ENCODE peak calls at places on chromosomes 2 and 18, in seven cellular contexts. V, S, C, P, F, K and Z are unnamed samples.

GRCh38 chr2:148965596-148966431 is 72.7 kb upstream of the LYPD6B start:
- DNase-seq in V (no peak), S (no peak), C (no peak), P (no peak), F (no peak), K (peak), Z (no peak)

GRCh38 chr18:55781481-55781957 is 193.5 kb upstream of the TCF4 start:
- DNase-seq in V (peak), S (no peak), C (no peak), P (no peak), F (peak), K (no peak), Z (peak)

GRCh38 chr18:76452357-76452756 is 42.7 kb downstream of the ZNF516 start:
- DNase-seq in V (no peak), S (no peak), C (no peak), P (no peak), F (no peak), K (no peak), Z (no peak)

GRCh38 chr2:25381502-25381901 is 39.8 kb upstream of the DNMT3A start:
- DNase-seq in V (no peak), S (no peak), C (no peak), P (no peak), F (no peak), K (no peak), Z (no peak)

GRCh38 chr2:138676654-138677053 is 103.5 kb downstream of the NXPH2 start:
- DNase-seq in V (no peak), S (no peak), C (no peak), P (no peak), F (no peak), K (no peak), Z (no peak)

GRCh38 chr2:227774011-227774624 is 28.4 kb downstream of the SCYGR8 start:
- DNase-seq in V (peak), S (peak), C (peak), P (no peak), F (peak), K (no peak), Z (no peak)

GRCh38 chr2:101500860-101501259 is 25.9 kb upstream of the RFX8 start:
- DNase-seq in V (no peak), S (no peak), C (no peak), P (no peak), F (no peak), K (no peak), Z (no peak)

GRCh38 chr2:47039913-47040562 is 115.1 kb downstream of the STPG4 start:
- DNase-seq in V (no peak), S (no peak), C (no peak), P (no peak), F (no peak), K (no peak), Z (no peak)

GRCh38 chr2:128422571-128422970 is 103.9 kb upstream of the HS6ST1 start:
- DNase-seq in V (no peak), S (no peak), C (no peak), P (no peak), F (no peak), K (no peak), Z (no peak)

GRCh38 chr2:173555833-173556232 is 201.2 kb downstream of the CDCA7 start:
- DNase-seq in V (no peak), S (no peak), C (no peak), P (no peak), F (no peak), K (no peak), Z (no peak)

GRCh38 chr18:48713302-48713701 is 174.5 kb downstream of the CTIF start:
- DNase-seq in V (no peak), S (no peak), C (no peak), P (no peak), F (no peak), K (no peak), Z (no peak)

GRCh38 chr2:104856086-104856972 is 2.4 kb downstream of the POU3F3 start:
- DNase-seq in V (peak), S (no peak), C (no peak), P (no peak), F (no peak), K (no peak), Z (no peak)

GRCh38 chr2:33890686-33891085 is 291.6 kb upstream of the FAM98A start:
- DNase-seq in V (no peak), S (no peak), C (no peak), P (no peak), F (no peak), K (no peak), Z (no peak)

GRCh38 chr2:237422309-237422708 is 8.3 kb upstream of the COL6A3 start:
- DNase-seq in V (no peak), S (no peak), C (no peak), P (no peak), F (no peak), K (no peak), Z (no peak)

GRCh38 chr2:237423891-237424290 is 9.9 kb upstream of the COL6A3 start:
- DNase-seq in V (no peak), S (no peak), C (no peak), P (no peak), F (no peak), K (no peak), Z (no peak)

GRCh38 chr2:237418300-237418699 is 4.3 kb upstream of the COL6A3 start:
- DNase-seq in V (no peak), S (no peak), C (no peak), P (no peak), F (no peak), K (no peak), Z (no peak)

GRCh38 chr2:237424544-237424943 is 10.6 kb upstream of the COL6A3 start:
- DNase-seq in V (no peak), S (no peak), C (no peak), P (no peak), F (no peak), K (no peak), Z (no peak)

DNA sequence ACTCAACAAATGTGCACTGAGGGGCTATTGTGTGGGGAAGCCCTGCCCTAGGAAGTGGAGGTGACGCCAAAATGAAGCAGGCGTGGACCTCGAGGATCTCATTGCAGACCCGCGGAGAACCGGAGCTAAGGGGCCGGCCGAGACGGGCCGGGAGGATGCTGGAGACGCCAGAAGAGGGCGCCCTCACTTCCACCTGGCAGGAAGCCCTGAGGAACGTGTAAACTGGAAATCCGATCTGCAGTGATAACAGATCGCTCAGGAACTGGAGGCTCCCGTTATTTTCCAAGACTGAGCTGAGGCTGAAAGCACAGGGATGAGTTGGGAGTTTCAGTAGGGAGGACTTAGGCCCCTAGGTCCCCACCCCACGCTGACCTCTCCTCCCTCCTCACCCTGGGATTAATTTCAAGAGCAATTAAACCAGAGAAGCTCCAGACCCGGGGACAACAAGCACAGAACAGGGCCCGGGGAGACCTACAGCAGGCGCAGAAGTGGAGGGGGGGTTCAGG is 7.6 kb upstream of the COL6A3 start:
- DNase-seq in V (peak), S (peak), C (peak), P (peak), F (peak), K (no peak), Z (peak)
- H3K9ac ChIP-seq in V (peak), S (no peak), C (no peak), P (no peak), F (no peak), K (no peak), Z (peak)

DNA sequence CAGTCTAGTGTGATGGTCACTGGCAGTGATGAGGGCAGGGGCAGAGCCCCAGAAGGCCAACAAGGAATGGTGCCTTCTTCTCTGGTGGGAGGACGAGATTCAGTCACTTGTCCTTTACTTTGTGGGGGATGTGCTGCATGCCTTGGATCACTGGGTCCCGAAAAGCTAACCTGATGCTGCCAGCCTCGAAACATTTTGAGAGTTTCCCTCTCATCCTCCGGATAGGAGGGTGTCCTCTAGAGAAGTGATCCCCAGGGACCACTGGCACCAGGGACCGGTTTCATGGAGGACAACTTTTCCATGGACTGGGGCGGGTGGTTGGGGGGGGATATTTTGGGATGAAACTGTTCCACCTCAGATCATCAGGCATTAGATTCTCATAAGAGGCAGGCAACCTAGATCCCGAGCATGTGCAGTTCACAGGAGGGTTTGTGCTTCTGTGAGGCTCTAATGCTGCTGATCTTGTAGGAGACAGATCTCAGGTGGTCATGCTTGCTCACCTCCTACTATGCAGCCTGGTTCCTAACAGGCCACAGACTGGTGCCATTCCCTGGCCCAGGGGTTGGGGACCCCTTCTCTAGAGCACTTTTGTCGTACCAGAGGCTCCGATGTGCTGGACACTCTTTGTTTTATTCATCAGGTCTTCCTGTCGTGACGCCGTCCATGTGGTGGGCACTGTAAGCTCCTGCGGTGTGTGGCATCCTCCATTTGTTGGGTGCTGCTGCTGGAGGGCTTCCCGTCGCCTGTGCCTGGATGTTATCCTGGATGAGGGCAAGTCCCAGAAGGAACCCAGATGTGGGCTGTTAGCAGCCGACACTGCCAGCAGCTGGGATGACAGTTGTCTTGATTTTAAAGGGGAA is 68.5 kb upstream of the HDAC4 start:
- DNase-seq in V (no peak), S (no peak), C (no peak), P (no peak), F (no peak), K (no peak), Z (no peak)
- TF ChIP-seq YY1 in V (no peak), S (no peak), C (no peak), P (no peak), F (no peak), K (no peak), Z (no peak)

GRCh38 chr2:88658890-88659881 is 31.9 kb upstream of the EIF2AK3 start:
- DNase-seq in V (no peak), S (no peak), C (peak), P (no peak), F (peak), K (no peak), Z (no peak)
- H3K9ac ChIP-seq in V (peak), S (no peak), C (peak), P (no peak), F (peak), K (no peak), Z (no peak)

GRCh38 chr2:236706288-236706687 is 136.7 kb downstream of the ACKR3 start:
- DNase-seq in V (no peak), S (no peak), C (no peak), P (no peak), F (no peak), K (no peak), Z (no peak)
- TF ChIP-seq YY1 in V (no peak), S (no peak), C (no peak), P (no peak), F (no peak), K (no peak), Z (no peak)

DNA sequence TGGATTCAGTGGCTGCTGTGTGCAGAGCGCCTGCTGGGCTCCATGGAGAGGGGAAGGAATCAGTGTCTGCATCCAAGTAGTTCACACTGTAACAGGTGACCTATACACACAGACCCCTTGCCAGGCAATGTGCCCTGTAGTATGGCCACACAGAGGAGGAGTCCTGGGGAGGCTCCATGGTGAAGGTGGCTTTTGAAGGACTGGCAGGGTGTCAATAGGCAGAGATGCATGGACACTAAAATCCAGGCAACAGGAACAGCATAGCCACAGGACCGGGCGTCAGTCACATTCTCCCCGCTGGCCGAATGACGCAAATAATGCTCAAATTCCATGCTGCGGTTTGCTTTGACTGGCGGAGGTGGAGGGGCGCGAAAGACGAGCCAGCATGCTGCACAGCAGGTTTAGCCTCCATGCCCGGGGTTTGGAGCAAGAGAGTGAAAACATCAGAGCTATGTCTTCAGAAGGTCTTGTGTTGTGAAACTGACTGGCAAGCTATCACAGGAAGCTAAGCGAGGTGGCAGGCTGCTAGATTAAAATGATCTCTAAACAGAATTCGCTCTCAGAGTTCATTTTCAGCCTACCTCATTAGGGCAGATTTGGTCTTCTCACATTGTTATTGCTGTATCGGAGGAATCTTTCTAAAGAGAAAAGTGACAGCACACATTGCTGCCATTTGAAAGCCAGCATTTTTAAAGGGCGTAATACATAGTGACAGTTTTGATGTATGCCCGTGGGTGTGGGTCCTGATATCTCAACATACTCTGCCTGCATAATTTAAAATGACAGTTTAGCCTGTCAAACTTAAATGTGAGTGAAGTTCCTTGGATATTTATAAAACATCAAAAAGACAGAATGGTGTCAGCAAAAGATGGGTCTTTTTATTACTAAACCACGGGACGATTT is 1.1 kb upstream of the CHMP1B start:
- DNase-seq in V (peak), S (peak), C (peak), P (no peak), F (peak), K (no peak), Z (no peak)
- H3K9ac ChIP-seq in V (peak), S (peak), C (peak), P (no peak), F (peak), K (peak), Z (no peak)

DNA sequence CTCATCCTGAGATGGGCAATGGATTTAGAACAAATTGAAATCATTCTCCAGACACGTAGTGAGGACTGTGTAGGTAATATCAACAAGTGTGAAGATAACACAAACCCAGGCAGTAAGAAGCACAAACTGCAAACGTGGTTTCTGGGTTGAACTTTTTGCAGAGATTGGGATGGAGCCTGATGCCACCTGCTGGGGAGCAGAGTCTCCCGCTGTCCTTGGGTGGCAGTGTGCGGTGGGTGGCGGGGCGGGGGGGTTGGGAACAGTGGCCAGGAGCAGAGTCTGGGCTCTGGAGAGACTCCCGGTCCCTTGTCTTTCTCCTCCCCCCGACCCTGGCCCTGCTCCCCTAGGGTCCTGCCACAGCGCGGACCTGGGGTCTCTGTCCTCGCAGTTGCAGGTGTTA is 19.5 kb downstream of the TRAF3IP1 start:
- DNase-seq in V (peak), S (no peak), C (peak), P (no peak), F (no peak), K (no peak), Z (no peak)
- TF ChIP-seq YY1 in V (no peak), S (no peak), C (no peak), P (no peak), F (no peak), K (no peak), Z (no peak)

GRCh38 chr2:52340185-52340584 is 1308.3 kb upstream of the NRXN1 start:
- DNase-seq in V (no peak), S (no peak), C (no peak), P (no peak), F (no peak), K (no peak), Z (no peak)

GRCh38 chr2:52341732-52342131 is 1309.8 kb upstream of the NRXN1 start:
- DNase-seq in V (no peak), S (no peak), C (peak), P (no peak), F (no peak), K (no peak), Z (no peak)

GRCh38 chr2:52342458-52342857 is 1310.5 kb upstream of the NRXN1 start:
- DNase-seq in V (no peak), S (no peak), C (no peak), P (no peak), F (no peak), K (no peak), Z (no peak)

GRCh38 chr2:52343867-52344266 is 1311.9 kb upstream of the NRXN1 start:
- DNase-seq in V (no peak), S (no peak), C (no peak), P (no peak), F (no peak), K (no peak), Z (no peak)

GRCh38 chr2:52343010-52343409 is 1311.1 kb upstream of the NRXN1 start:
- DNase-seq in V (no peak), S (no peak), C (no peak), P (no peak), F (no peak), K (no peak), Z (no peak)
- H3K9ac ChIP-seq in V (no peak), S (no peak), C (no peak), P (no peak), F (no peak), K (no peak), Z (no peak)

GRCh38 chr2:96683307-96683706 is 40.7 kb downstream of the FER1L5 start:
- DNase-seq in V (no peak), S (no peak), C (no peak), P (no peak), F (no peak), K (no peak), Z (no peak)

GRCh38 chr2:96681540-96681939 is 39.0 kb downstream of the FER1L5 start:
- DNase-seq in V (no peak), S (no peak), C (no peak), P (no peak), F (no peak), K (no peak), Z (no peak)

GRCh38 chr2:96680561-96681141 is 38.1 kb downstream of the FER1L5 start:
- DNase-seq in V (no peak), S (no peak), C (peak), P (no peak), F (no peak), K (no peak), Z (no peak)

GRCh38 chr2:96683972-96684820 is 41.6 kb downstream of the FER1L5 start:
- DNase-seq in V (no peak), S (no peak), C (peak), P (no peak), F (no peak), K (no peak), Z (no peak)

DNA sequence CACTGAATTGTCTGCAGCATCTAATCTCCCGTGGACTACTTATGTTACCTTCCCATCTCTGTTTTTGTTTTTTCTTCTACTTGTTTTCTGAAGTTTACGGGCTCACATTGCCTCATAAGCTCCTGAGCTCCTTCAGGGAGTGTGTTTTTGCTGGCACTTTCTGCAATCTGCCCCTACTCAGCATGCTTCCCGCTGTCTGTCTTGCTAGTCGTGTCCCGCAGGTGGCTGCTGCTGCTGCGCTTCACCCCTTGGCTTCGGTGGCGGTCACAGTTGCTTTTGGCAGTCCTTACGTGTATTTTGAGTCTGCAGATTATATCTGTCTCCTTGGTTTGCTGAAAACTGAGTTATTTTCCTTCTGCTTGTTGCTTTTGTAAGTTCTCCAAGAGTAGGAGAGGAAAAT is 37.3 kb downstream of the FER1L5 start:
- DNase-seq in V (no peak), S (no peak), C (no peak), P (no peak), F (peak), K (no peak), Z (no peak)
- TF ChIP-seq YY1 in V (no peak), S (no peak), C (no peak), P (no peak), F (no peak), K (no peak), Z (no peak)

DNA sequence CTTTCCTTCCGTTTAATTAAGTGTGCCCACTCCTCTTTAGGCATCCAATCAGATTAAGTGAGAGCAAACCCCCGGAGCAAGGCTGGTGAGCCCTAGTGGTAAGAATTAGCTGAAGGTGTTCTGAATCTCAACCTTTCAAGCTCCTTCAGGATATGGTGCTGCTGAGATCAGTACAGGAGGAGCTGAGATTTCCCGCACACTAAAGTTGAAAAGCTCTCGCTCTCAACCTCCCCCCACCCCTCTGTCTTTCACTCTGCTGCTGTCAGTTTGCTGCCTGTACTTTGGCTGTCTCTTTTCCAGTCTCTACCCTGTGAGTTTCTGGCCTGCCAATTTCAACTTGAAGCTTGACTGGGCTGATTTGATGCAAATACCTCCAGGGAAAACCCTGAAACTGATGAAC is 15.7 kb downstream of the ZEB2 start:
- DNase-seq in V (no peak), S (no peak), C (no peak), P (no peak), F (no peak), K (no peak), Z (no peak)
- H3K9ac ChIP-seq in V (no peak), S (no peak), C (no peak), P (no peak), F (no peak), K (no peak), Z (peak)